ENCODE peak calls at places on chromosome X, in six cellular contexts. One of them, this sample, is unnamed. For H3K9me3, the result is how much of the 10 kb centered on the place peaks cover.

GRCh38 chrX:63581390-63581789 is 203.6 kb downstream of the ARHGEF9 start:
- DNase-seq in stomach: no peak
- DNase-seq in endodermal cell: peak
- DNase-seq in heart left ventricle: no peak
- DNase-seq in body of pancreas: no peak
- DNase-seq in Karpas-422: no peak
- DNase-seq in this sample: no peak

GRCh38 chrX:83469551-83469950 is 38.5 kb upstream of the POU3F4 start:
- DNase-seq in Karpas-422: peak
- DNase-seq in body of pancreas: peak
- DNase-seq in stomach: peak
- DNase-seq in heart left ventricle: no peak
- DNase-seq in endodermal cell: peak
- DNase-seq in this sample: no peak

GRCh38 chrX:12581546-12581945 is 209.7 kb upstream of the PRPS2 start:
- DNase-seq in endodermal cell: no peak
- DNase-seq in heart left ventricle: no peak
- DNase-seq in body of pancreas: no peak
- DNase-seq in stomach: no peak
- DNase-seq in Karpas-422: no peak
- DNase-seq in this sample: no peak

GRCh38 chrX:134718329-134719317 is 60.4 kb upstream of the PLAC1 start:
- DNase-seq in Karpas-422: no peak
- DNase-seq in heart left ventricle: no peak
- DNase-seq in endodermal cell: peak
- DNase-seq in body of pancreas: peak
- DNase-seq in stomach: peak
- DNase-seq in this sample: no peak

GRCh38 chrX:46569621-46570020 is 3.9 kb upstream of the CHST7 start:
- DNase-seq in endodermal cell: no peak
- DNase-seq in stomach: no peak
- DNase-seq in Karpas-422: no peak
- DNase-seq in heart left ventricle: peak
- DNase-seq in body of pancreas: no peak
- DNase-seq in this sample: no peak

GRCh38 chrX:51891821-51892551 is 1.4 kb upstream of the MAGED1 start:
- DNase-seq in body of pancreas: peak
- DNase-seq in endodermal cell: peak
- DNase-seq in heart left ventricle: peak
- DNase-seq in Karpas-422: peak
- DNase-seq in stomach: no peak
- DNase-seq in this sample: no peak

GRCh38 chrX:18714910-18715309 is 7.5 kb downstream of the PPEF1 start:
- DNase-seq in heart left ventricle: no peak
- DNase-seq in body of pancreas: no peak
- DNase-seq in Karpas-422: no peak
- DNase-seq in stomach: no peak
- DNase-seq in endodermal cell: no peak
- DNase-seq in this sample: no peak

GRCh38 chrX:103847174-103847870 is 15.3 kb upstream of the RAB9B start:
- DNase-seq in endodermal cell: no peak
- DNase-seq in body of pancreas: no peak
- DNase-seq in heart left ventricle: no peak
- DNase-seq in Karpas-422: no peak
- DNase-seq in stomach: no peak
- DNase-seq in this sample: no peak

GRCh38 chrX:21723097-21723496 is 34.8 kb downstream of the SMPX start:
- DNase-seq in endodermal cell: peak
- DNase-seq in stomach: no peak
- DNase-seq in body of pancreas: no peak
- DNase-seq in Karpas-422: no peak
- DNase-seq in heart left ventricle: no peak
- DNase-seq in this sample: no peak

GRCh38 chrX:10156199-10157031 is at the start of gene CLCN4:
- DNase-seq in heart left ventricle: peak
- DNase-seq in endodermal cell: peak
- DNase-seq in body of pancreas: peak
- DNase-seq in stomach: peak
- DNase-seq in Karpas-422: peak
- DNase-seq in this sample: no peak

GRCh38 chrX:123392921-123393320 is 208.8 kb downstream of the GRIA3 start:
- DNase-seq in endodermal cell: no peak
- DNase-seq in body of pancreas: no peak
- DNase-seq in heart left ventricle: no peak
- DNase-seq in Karpas-422: no peak
- DNase-seq in stomach: no peak
- DNase-seq in this sample: no peak

GRCh38 chrX:119093991-119094741 is 21.4 kb downstream of the CT47C1 start:
- DNase-seq in endodermal cell: no peak
- DNase-seq in body of pancreas: no peak
- DNase-seq in stomach: no peak
- DNase-seq in heart left ventricle: no peak
- DNase-seq in Karpas-422: no peak
- DNase-seq in this sample: no peak

GRCh38 chrX:132631579-132632232 is 142.9 kb upstream of the MBNL3 start:
- DNase-seq in body of pancreas: no peak
- DNase-seq in heart left ventricle: no peak
- DNase-seq in endodermal cell: no peak
- DNase-seq in stomach: no peak
- DNase-seq in Karpas-422: peak
- DNase-seq in this sample: no peak

GRCh38 chrX:120310861-120311631 is at the start of gene TMEM255A:
- DNase-seq in heart left ventricle: peak
- DNase-seq in Karpas-422: no peak
- DNase-seq in endodermal cell: peak
- DNase-seq in stomach: no peak
- DNase-seq in body of pancreas: no peak
- DNase-seq in this sample: no peak

GRCh38 chrX:139058831-139059495 is 347.4 kb upstream of the FGF13 start:
- DNase-seq in stomach: no peak
- DNase-seq in body of pancreas: no peak
- DNase-seq in heart left ventricle: no peak
- DNase-seq in endodermal cell: no peak
- DNase-seq in Karpas-422: no peak
- DNase-seq in this sample: no peak

GRCh38 chrX:2584216-2584615 is 83.4 kb upstream of the DHRSX start:
- DNase-seq in stomach: no peak
- DNase-seq in body of pancreas: no peak
- DNase-seq in heart left ventricle: no peak
- DNase-seq in Karpas-422: no peak
- DNase-seq in endodermal cell: peak
- DNase-seq in this sample: no peak

GRCh38 chrX:114985967-114986592 is 31.3 kb downstream of the IL13RA2 start:
- DNase-seq in heart left ventricle: no peak
- DNase-seq in body of pancreas: no peak
- DNase-seq in Karpas-422: no peak
- DNase-seq in endodermal cell: no peak
- DNase-seq in stomach: no peak
- DNase-seq in this sample: no peak

GRCh38 chrX:32868524-32868895 is 342.8 kb downstream of the DMD start:
- DNase-seq in body of pancreas: no peak
- DNase-seq in endodermal cell: no peak
- DNase-seq in stomach: no peak
- DNase-seq in Karpas-422: no peak
- DNase-seq in heart left ventricle: no peak
- DNase-seq in this sample: no peak

GRCh38 chrX:153469811-153470410 is 465 bp downstream of the HAUS7 start:
- DNase-seq in stomach: no peak
- DNase-seq in Karpas-422: peak
- DNase-seq in endodermal cell: peak
- DNase-seq in heart left ventricle: no peak
- DNase-seq in body of pancreas: peak
- DNase-seq in this sample: no peak

GRCh38 chrX:129779747-129780146 is at the start of gene SASH3:
- DNase-seq in Karpas-422: peak
- DNase-seq in endodermal cell: no peak
- DNase-seq in heart left ventricle: peak
- DNase-seq in stomach: peak
- DNase-seq in body of pancreas: peak
- DNase-seq in this sample: peak

GRCh38 chrX:110732274-110732673 is 63.3 kb downstream of the CHRDL1 start:
- DNase-seq in body of pancreas: peak
- DNase-seq in endodermal cell: peak
- DNase-seq in stomach: no peak
- DNase-seq in heart left ventricle: peak
- DNase-seq in Karpas-422: no peak
- DNase-seq in this sample: no peak

GRCh38 chrX:79096339-79096638 is 48.2 kb upstream of the GPR174 start:
- DNase-seq in stomach: no peak
- DNase-seq in Karpas-422: no peak
- DNase-seq in body of pancreas: no peak
- DNase-seq in endodermal cell: no peak
- DNase-seq in heart left ventricle: no peak
- DNase-seq in this sample: no peak

GRCh38 chrX:71930298-71930697 is 19.7 kb downstream of the NHSL2 start:
- DNase-seq in Karpas-422: no peak
- DNase-seq in body of pancreas: no peak
- DNase-seq in endodermal cell: no peak
- DNase-seq in heart left ventricle: no peak
- DNase-seq in stomach: no peak
- DNase-seq in this sample: no peak

GRCh38 chrX:133676344-133677122 is 261.2 kb upstream of the GPC4 start:
- DNase-seq in endodermal cell: no peak
- DNase-seq in heart left ventricle: no peak
- DNase-seq in body of pancreas: peak
- DNase-seq in stomach: peak
- DNase-seq in Karpas-422: no peak
- DNase-seq in this sample: no peak

GRCh38 chrX:118780915-118781314 is 42.7 kb upstream of the ZCCHC12 start:
- DNase-seq in stomach: no peak
- DNase-seq in body of pancreas: no peak
- DNase-seq in Karpas-422: no peak
- DNase-seq in endodermal cell: no peak
- DNase-seq in heart left ventricle: no peak
- DNase-seq in this sample: no peak

GRCh38 chrX:132171478-132171877 is 43.7 kb upstream of the FRMD7 start:
- DNase-seq in Karpas-422: no peak
- DNase-seq in heart left ventricle: no peak
- DNase-seq in endodermal cell: no peak
- DNase-seq in stomach: no peak
- DNase-seq in body of pancreas: no peak
- DNase-seq in this sample: no peak

GRCh38 chrX:50903387-50904027 is 7.0 kb upstream of the BMP15 start:
- DNase-seq in endodermal cell: peak
- DNase-seq in Karpas-422: peak
- DNase-seq in body of pancreas: peak
- DNase-seq in heart left ventricle: no peak
- DNase-seq in stomach: no peak
- DNase-seq in this sample: no peak

GRCh38 chrX:42943051-42943450 is 165.1 kb upstream of the PPP1R2C start:
- DNase-seq in heart left ventricle: no peak
- DNase-seq in Karpas-422: no peak
- DNase-seq in body of pancreas: no peak
- DNase-seq in stomach: no peak
- DNase-seq in endodermal cell: no peak
- DNase-seq in this sample: no peak

DNA sequence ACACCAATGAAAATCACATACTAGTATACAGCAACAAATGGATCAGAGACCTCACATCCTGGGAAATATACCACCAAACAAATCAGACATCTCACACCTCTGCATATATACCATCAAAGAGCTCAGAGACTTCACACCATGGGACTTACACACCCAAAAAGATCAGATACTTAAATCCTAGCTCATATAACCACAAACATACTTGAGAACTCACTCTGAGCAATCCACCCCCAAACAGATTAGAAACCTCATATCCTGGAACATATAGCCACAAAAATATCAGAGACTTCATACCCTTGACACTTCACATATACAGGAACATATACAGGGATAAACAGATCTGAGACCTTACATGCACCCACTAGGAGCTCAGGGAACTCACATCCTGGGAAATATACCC is 32.1 kb downstream of the SUV39H1 start:
- DNase-seq in endodermal cell: no peak
- DNase-seq in body of pancreas: no peak
- DNase-seq in Karpas-422: no peak
- DNase-seq in heart left ventricle: no peak
- DNase-seq in stomach: no peak
- DNase-seq in this sample: no peak
- H3K9me3 ChIP-seq in endodermal cell: under half
- H3K9me3 ChIP-seq in body of pancreas: under half
- H3K9me3 ChIP-seq in Karpas-422: under half
- H3K9me3 ChIP-seq in heart left ventricle: under half
- H3K9me3 ChIP-seq in stomach: under half
- H3K9me3 ChIP-seq in this sample: under half

GRCh38 chrX:55487143-55487542 is 2.5 kb downstream of the USP51 start:
- DNase-seq in body of pancreas: no peak
- DNase-seq in endodermal cell: peak
- DNase-seq in Karpas-422: no peak
- DNase-seq in heart left ventricle: no peak
- DNase-seq in stomach: no peak
- DNase-seq in this sample: no peak
- H3K9me3 ChIP-seq in body of pancreas: under half
- H3K9me3 ChIP-seq in endodermal cell: under half
- H3K9me3 ChIP-seq in Karpas-422: under half
- H3K9me3 ChIP-seq in heart left ventricle: under half
- H3K9me3 ChIP-seq in stomach: under half
- H3K9me3 ChIP-seq in this sample: under half

DNA sequence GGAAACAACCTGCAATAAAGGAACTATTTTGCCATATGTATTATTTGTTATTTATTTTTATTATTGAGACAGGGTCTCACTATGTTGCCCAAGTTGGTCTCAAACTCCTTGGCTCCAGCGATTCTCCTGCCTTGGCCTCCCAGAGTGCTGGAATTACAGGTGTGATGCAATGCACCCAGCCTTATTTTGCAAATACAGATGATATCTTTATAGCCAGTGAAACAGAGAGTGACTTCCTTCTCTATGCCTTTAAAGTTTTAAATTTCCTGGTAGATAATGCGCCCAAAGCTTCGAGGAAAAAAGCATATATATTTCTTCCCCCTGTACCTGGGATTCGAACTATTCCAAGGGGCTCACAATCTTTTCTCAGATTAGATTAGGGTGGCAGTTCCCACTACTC is 601.1 kb upstream of the HTR2C start:
- DNase-seq in heart left ventricle: no peak
- DNase-seq in endodermal cell: no peak
- DNase-seq in body of pancreas: no peak
- DNase-seq in stomach: no peak
- DNase-seq in Karpas-422: no peak
- DNase-seq in this sample: no peak
- H3K9me3 ChIP-seq in heart left ventricle: under half
- H3K9me3 ChIP-seq in endodermal cell: under half
- H3K9me3 ChIP-seq in body of pancreas: under half
- H3K9me3 ChIP-seq in stomach: under half
- H3K9me3 ChIP-seq in Karpas-422: under half
- H3K9me3 ChIP-seq in this sample: under half

DNA sequence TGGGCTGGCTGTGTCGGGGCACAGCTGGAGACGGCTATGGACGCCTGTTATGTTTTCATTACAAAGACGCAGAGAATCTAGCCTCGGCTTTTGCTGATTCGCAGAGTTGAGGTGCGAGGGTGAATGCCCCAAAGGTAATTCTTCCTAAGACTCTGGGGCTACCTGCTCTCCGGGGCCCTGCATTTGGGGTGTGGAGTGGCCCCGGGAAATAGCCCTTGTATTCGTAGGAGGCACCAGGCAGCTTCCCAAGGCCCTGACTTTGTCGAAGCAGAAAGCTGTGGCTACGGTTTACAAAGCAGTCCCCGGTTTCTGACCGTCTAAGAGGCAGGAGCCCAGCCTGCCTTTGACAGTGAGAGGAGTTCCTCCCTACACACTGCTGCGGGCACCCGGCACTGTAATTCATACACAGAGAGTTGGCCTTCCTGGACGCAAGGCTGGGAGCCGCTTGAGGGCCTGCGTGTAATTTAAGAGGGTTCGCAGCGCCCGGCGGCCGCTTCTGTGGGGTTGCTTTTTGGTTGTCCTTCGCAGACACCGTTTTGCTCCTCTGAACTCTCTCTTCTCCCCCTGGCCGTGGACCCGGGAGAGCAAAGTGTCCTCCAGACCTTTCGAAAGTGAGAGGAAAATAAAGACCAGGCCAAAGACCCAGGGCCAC is 1.9 kb downstream of the SHOX start:
- DNase-seq in Karpas-422: no peak
- DNase-seq in body of pancreas: no peak
- DNase-seq in heart left ventricle: no peak
- DNase-seq in endodermal cell: peak
- DNase-seq in stomach: no peak
- DNase-seq in this sample: no peak
- H3K9me3 ChIP-seq in Karpas-422: under half
- H3K9me3 ChIP-seq in body of pancreas: under half
- H3K9me3 ChIP-seq in heart left ventricle: under half
- H3K9me3 ChIP-seq in endodermal cell: under half
- H3K9me3 ChIP-seq in stomach: under half
- H3K9me3 ChIP-seq in this sample: under half